ENCODE peak calls at places on chromosomes 3 and 15, in ten cellular contexts. I is AG09309; W is skeletal muscle cell; T is A549; Z is RWPE2; E is stomach; L is neuronal stem cell; Q is dorsolateral prefrontal cortex; P is CD8-positive, alpha-beta memory T cell; B is ovary. S is an unnamed sample.

GRCh38 chr15:96701443-96701842 is 370.9 kb downstream of the NR2F2 start:
- DNase-seq in L (no peak), W (no peak), E (no peak), T (no peak), I (no peak), Z (no peak), P (no peak), Q (no peak), B (no peak), S (no peak)

GRCh38 chr15:44775923-44776322 is 39.6 kb downstream of the TRIM69 start:
- DNase-seq in I (no peak), Z (no peak), B (no peak), T (no peak), L (no peak), W (no peak), P (no peak), E (no peak), Q (peak; percentile 55), S (no peak)

GRCh38 chr3:115071611-115072010 is 75.5 kb downstream of the ZBTB20 start:
- DNase-seq in Q (peak; percentile 45), W (peak; percentile 25), B (no peak), L (no peak), P (no peak), I (peak; percentile 55), E (no peak), Z (no peak), T (no peak), S (no peak)

GRCh38 chr15:32739522-32739921 is 21.7 kb downstream of the GREM1 start:
- DNase-seq in Q (no peak), P (no peak), B (no peak), L (no peak), T (no peak), I (no peak), Z (no peak), W (no peak), E (no peak), S (no peak)

GRCh38 chr15:61685513-61685912 is 374.7 kb downstream of the VPS13C start:
- DNase-seq in E (no peak), Q (no peak), Z (no peak), P (no peak), B (no peak), I (no peak), W (no peak), T (no peak), L (no peak), S (no peak)

GRCh38 chr3:112089956-112090898 is 4.0 kb downstream of the C3orf52 start:
- DNase-seq in B (no peak), I (no peak), L (no peak), P (no peak), Q (no peak), Z (no peak), T (no peak), E (no peak), W (no peak), S (no peak)

GRCh38 chr15:70268698-70269251 is 171.1 kb upstream of the TLE3 start:
- DNase-seq in Q (no peak), W (no peak), P (no peak), E (no peak), Z (no peak), L (no peak), I (no peak), T (no peak), B (no peak), S (no peak)

GRCh38 chr3:67683522-67683921 is 29.1 kb upstream of the SUCLG2 start:
- DNase-seq in B (no peak), L (no peak), P (no peak), Q (no peak), Z (no peak), E (no peak), T (no peak), W (no peak), I (no peak), S (no peak)

GRCh38 chr3:69329897-69330296 is 56.0 kb downstream of the FRMD4B start:
- DNase-seq in W (no peak), Z (no peak), I (no peak), B (no peak), L (no peak), Q (no peak), T (no peak), P (no peak), E (no peak), S (no peak)

GRCh38 chr3:105449393-105449792 is 82.7 kb downstream of the ALCAM start:
- DNase-seq in L (no peak), P (no peak), Q (no peak), Z (no peak), B (no peak), I (no peak), E (no peak), W (no peak), T (no peak), S (no peak)

GRCh38 chr3:184889312-184889904 is 77.4 kb downstream of the VPS8 start:
- DNase-seq in L (no peak), Q (no peak), T (no peak), E (no peak), P (no peak), B (no peak), W (no peak), I (no peak), Z (no peak), S (no peak)

GRCh38 chr15:95086543-95087252 is 855.3 kb downstream of the MCTP2 start:
- DNase-seq in L (no peak), B (no peak), Z (no peak), Q (no peak), T (no peak), E (no peak), I (peak; percentile 8), W (peak; percentile 4), P (no peak), S (peak; percentile 9)

GRCh38 chr15:88802991-88803240 is 320 bp upstream of the ACAN start:
- DNase-seq in P (no peak), B (no peak), W (no peak), L (no peak), Z (no peak), T (no peak), I (no peak), Q (no peak), E (no peak), S (no peak)
- H3K4me3 ChIP-seq in P (no peak overlapping the region), B (no peak overlapping the region), W (peak overlapping the region; percentile 26), L (peak overlapping the region; percentile 20), Z (peak overlapping the region; percentile 28), T (peak overlapping the region; percentile 36), I (peak overlapping the region; percentile 23), Q (peak overlapping the region; percentile 46), E (peak overlapping the region; percentile 32), S (no peak overlapping the region)

GRCh38 chr15:67915374-67916050 is 75.7 kb upstream of the RNU6-1 start:
- DNase-seq in T (peak; percentile 97), I (no peak), L (no peak), Q (no peak), W (no peak), E (peak; percentile 92), B (peak; percentile 64), Z (no peak), P (no peak), S (no peak)

GRCh38 chr15:67914028-67914427 is 74.2 kb upstream of the RNU6-1 start:
- DNase-seq in B (no peak), T (no peak), L (no peak), W (no peak), P (no peak), Z (no peak), I (no peak), Q (no peak), E (no peak), S (no peak)

GRCh38 chr15:67916565-67916964 is 76.7 kb upstream of the RNU6-1 start:
- DNase-seq in I (no peak), L (no peak), Q (no peak), P (no peak), E (no peak), B (no peak), T (no peak), Z (no peak), W (no peak), S (no peak)

GRCh38 chr15:67916051-67916374 is 76.2 kb upstream of the RNU6-1 start:
- DNase-seq in Q (no peak), E (no peak), B (no peak), T (no peak), W (no peak), L (no peak), P (no peak), Z (no peak), I (no peak), S (no peak)

DNA sequence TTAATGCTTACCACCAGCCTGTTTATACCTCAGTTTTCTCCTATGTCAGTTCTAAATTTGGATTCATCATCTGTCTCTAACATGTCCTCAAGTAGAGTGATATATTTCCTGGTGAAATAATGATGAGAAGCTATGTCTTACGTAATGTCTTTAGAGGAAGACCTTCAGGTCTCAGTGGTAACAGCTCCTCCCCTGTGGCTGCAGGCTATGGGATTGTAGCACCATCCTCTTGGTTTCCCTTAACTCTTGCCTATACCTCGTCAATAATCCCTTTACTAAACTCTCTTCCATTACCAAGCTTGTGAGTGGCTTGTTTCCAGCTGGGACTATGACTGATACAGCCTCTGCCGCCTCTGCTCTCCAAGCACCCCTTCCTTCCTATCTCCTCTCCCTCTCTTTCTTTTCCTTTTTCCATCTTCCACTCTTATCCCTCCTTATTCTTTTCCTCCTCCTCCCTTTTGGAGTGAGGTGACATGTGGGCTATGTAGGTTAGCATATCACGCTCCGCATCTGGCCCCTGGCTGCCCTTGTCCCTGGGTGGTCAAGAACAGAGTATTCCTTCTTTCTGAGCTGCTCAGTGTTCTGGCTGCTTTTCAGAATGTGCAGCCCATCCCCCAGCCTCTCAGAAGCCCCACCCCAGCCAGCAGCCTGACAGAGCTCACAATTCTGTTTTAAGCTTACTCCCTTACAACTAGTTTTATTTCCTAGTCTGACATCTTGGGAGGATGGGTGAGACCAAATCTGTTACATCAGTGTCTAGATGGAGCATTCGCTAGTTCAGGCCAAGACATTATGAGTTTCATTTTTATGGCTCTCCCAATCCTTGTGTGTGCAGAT is 74.9 kb upstream of the RNU6-1 start:
- DNase-seq in P (no peak), I (no peak), W (no peak), T (peak; percentile 93), E (peak; percentile 74), Q (no peak), Z (no peak), L (peak; percentile 38), B (peak; percentile 74), S (no peak)
- H3K4me3 ChIP-seq in P (no peak overlapping the region), I (no peak overlapping the region), W (no peak overlapping the region), T (peak overlapping the region; percentile 17), E (peak overlapping the region; percentile 11), Q (peak overlapping the region; percentile 16), Z (no peak overlapping the region), L (no peak overlapping the region), B (no peak overlapping the region), S (no peak overlapping the region)

GRCh38 chr15:52698514-52698913 is 19.3 kb upstream of the ATOSA start:
- DNase-seq in B (no peak), L (no peak), T (no peak), Z (no peak), E (no peak), I (no peak), Q (no peak), P (no peak), W (no peak), S (no peak)
- H3K4me3 ChIP-seq in B (no peak overlapping the region), L (no peak overlapping the region), T (no peak overlapping the region), Z (no peak overlapping the region), E (no peak overlapping the region), I (no peak overlapping the region), Q (no peak overlapping the region), P (no peak overlapping the region), W (no peak overlapping the region), S (no peak overlapping the region)

GRCh38 chr15:41882689-41883483 is 11.0 kb downstream of the SPTBN5 start:
- DNase-seq in I (no peak), Z (no peak), T (no peak), Q (peak; percentile 59), P (no peak), E (peak; percentile 43), L (no peak), W (no peak), B (no peak), S (no peak)
- H3K4me3 ChIP-seq in I (no peak overlapping the region), Z (no peak overlapping the region), T (no peak overlapping the region), Q (no peak overlapping the region), P (no peak overlapping the region), E (peak overlapping the region; percentile 44), L (no peak overlapping the region), W (no peak overlapping the region), B (peak overlapping the region; percentile 0), S (no peak overlapping the region)